ENCODE peak calls at places on chromosomes 6 and 20, in eight cellular contexts. E, V, J, T, S, Z, H and X are unnamed samples.

GRCh38 chr6:127404594-127405178 is 54.5 kb downstream of the KIAA0408 start:
- DNase-seq in S (no peak), T (no peak), Z (no peak), H (no peak), E (no peak), J (no peak), V (no peak), X (no peak)

GRCh38 chr6:99882151-99882702 is 111.8 kb downstream of the MCHR2 start:
- DNase-seq in V (no peak), S (no peak), E (no peak), T (no peak), H (no peak), Z (no peak), J (no peak), X (no peak)

GRCh38 chr6:22149501-22150490 is 147.0 kb downstream of the PRL start:
- DNase-seq in S (no peak), Z (no peak), T (no peak), H (no peak), J (no peak), E (no peak), V (no peak), X (no peak)

GRCh38 chr6:26475823-26476729 is 18.3 kb downstream of the BTN2A1 start:
- DNase-seq in J (no peak), E (no peak), V (no peak), S (no peak), T (no peak), Z (no peak), H (peak), X (no peak)

GRCh38 chr20:35698298-35699126 is 640 bp downstream of the NFS1 start:
- DNase-seq in V (no peak), S (peak), J (no peak), H (no peak), E (no peak), Z (no peak), T (no peak), X (no peak)

GRCh38 chr6:147179809-147180208 is 24.4 kb upstream of the STXBP5 start:
- DNase-seq in V (no peak), E (no peak), J (no peak), H (no peak), Z (no peak), T (no peak), S (no peak), X (no peak)

GRCh38 chr6:31170600-31170881 is at the start of gene POU5F1:
- DNase-seq in H (no peak), J (no peak), T (no peak), E (no peak), Z (no peak), S (no peak), V (no peak), X (no peak)

GRCh38 chr6:149859938-149860337 is 4.2 kb downstream of the LRP11 start:
- DNase-seq in E (no peak), J (no peak), H (no peak), T (no peak), V (no peak), Z (no peak), S (no peak), X (no peak)

GRCh38 chr20:51594206-51594998 is 51.9 kb upstream of the NFATC2 start:
- DNase-seq in E (no peak), S (no peak), Z (no peak), H (no peak), J (no peak), T (no peak), V (no peak), X (no peak)

GRCh38 chr6:75727206-75727605 is 21.8 kb upstream of the MYO6 start:
- DNase-seq in H (no peak), Z (no peak), E (no peak), T (no peak), J (no peak), V (no peak), S (no peak), X (no peak)

GRCh38 chr6:52840763-52841585 is at the start of gene GSTA5:
- DNase-seq in E (no peak), Z (no peak), J (no peak), H (no peak), T (no peak), S (no peak), V (peak), X (no peak)

GRCh38 chr6:130766239-130767144 is 60.7 kb upstream of the SMLR1 start:
- DNase-seq in E (no peak), J (no peak), H (no peak), S (no peak), V (no peak), T (no peak), Z (no peak), X (no peak)

GRCh38 chr6:137115653-137116052 is 57.8 kb downstream of the IL22RA2 start:
- DNase-seq in T (no peak), V (no peak), S (no peak), Z (no peak), J (no peak), E (no peak), H (peak), X (no peak)

GRCh38 chr20:63160641-63161175 is 55.2 kb downstream of the YTHDF1 start:
- DNase-seq in J (no peak), T (no peak), V (no peak), Z (no peak), S (no peak), E (no peak), H (no peak), X (no peak)

GRCh38 chr6:43699564-43700186 is 12.1 kb upstream of the MRPS18A start:
- DNase-seq in J (no peak), H (peak), T (no peak), Z (no peak), V (peak), S (peak), E (no peak), X (no peak)

GRCh38 chr20:33337119-33337518 is 54.1 kb downstream of the BPIFB1 start:
- DNase-seq in H (peak), S (no peak), Z (no peak), V (peak), E (no peak), J (no peak), T (no peak), X (no peak)

GRCh38 chr6:26594730-26595632 is 1.8 kb upstream of the ABT1 start:
- DNase-seq in V (peak), J (peak), H (peak), T (no peak), S (peak), Z (peak), E (peak), X (no peak)

GRCh38 chr6:41373919-41374617 is 38.7 kb downstream of the NCR2 start:
- DNase-seq in E (no peak), T (no peak), S (no peak), J (no peak), Z (no peak), V (no peak), H (no peak), X (no peak)

GRCh38 chr6:114389111-114389510 is 46.3 kb upstream of the HS3ST5 start:
- DNase-seq in V (no peak), E (no peak), Z (no peak), T (no peak), S (no peak), J (no peak), H (no peak), X (no peak)

GRCh38 chr20:219290-220115 is 7.6 kb upstream of the DEFB129 start:
- DNase-seq in S (peak), J (peak), T (no peak), E (no peak), V (peak), H (peak), Z (peak), X (peak)

GRCh38 chr6:24743265-24743943 is 24.4 kb upstream of the C6orf62 start:
- DNase-seq in J (peak), Z (peak), E (peak), S (peak), V (peak), T (no peak), H (peak), X (peak)

GRCh38 chr20:4978050-4978918 is 23.0 kb downstream of the SLC23A2 start:
- DNase-seq in T (no peak), V (no peak), Z (no peak), E (no peak), S (no peak), J (no peak), H (no peak), X (no peak)

GRCh38 chr6:110338820-110339470 is 19.2 kb downstream of the METTL24 start:
- DNase-seq in T (no peak), Z (no peak), S (no peak), V (no peak), J (no peak), E (no peak), H (peak), X (no peak)

GRCh38 chr6:54112171-54112650 is 968 bp downstream of the MLIP start:
- DNase-seq in J (no peak), S (no peak), V (no peak), E (no peak), Z (no peak), H (no peak), T (no peak), X (no peak)

GRCh38 chr20:35652641-35653429 is 11.9 kb downstream of the CPNE1 start:
- DNase-seq in S (no peak), V (no peak), T (no peak), E (no peak), J (no peak), Z (no peak), H (no peak), X (no peak)

GRCh38 chr6:89007209-89008001 is 44.0 kb upstream of the RNGTT start:
- DNase-seq in V (peak), J (no peak), E (no peak), T (no peak), Z (no peak), H (no peak), S (peak), X (no peak)

GRCh38 chr6:18501313-18502013 is 114.3 kb downstream of the RNF144B start:
- DNase-seq in V (peak), S (peak), Z (no peak), J (no peak), E (peak), T (peak), H (peak), X (no peak)

GRCh38 chr6:53979468-53980067 is 131.7 kb upstream of the MLIP start:
- DNase-seq in E (no peak), J (peak), S (peak), Z (peak), V (peak), T (no peak), H (peak), X (peak)

GRCh38 chr6:35310265-35310831 is 12.7 kb downstream of the DEF6 start:
- DNase-seq in J (no peak), H (no peak), S (no peak), Z (no peak), V (no peak), E (no peak), T (no peak), X (no peak)

GRCh38 chr6:134047673-134048072 is 4.8 kb downstream of the SLC2A12 start:
- DNase-seq in Z (no peak), E (no peak), V (no peak), T (peak), H (no peak), S (no peak), J (no peak), X (no peak)

GRCh38 chr6:158894192-158894591 is 75.0 kb upstream of the EZR start:
- DNase-seq in H (peak), J (peak), S (peak), E (peak), V (peak), T (no peak), Z (peak), X (no peak)

GRCh38 chr20:11469795-11470495 is 447.7 kb upstream of the BTBD3 start:
- DNase-seq in V (no peak), Z (no peak), S (no peak), T (no peak), H (peak), J (no peak), E (no peak), X (no peak)

GRCh38 chr6:163707385-163708355 is 293.2 kb downstream of the QKI start:
- DNase-seq in J (no peak), E (no peak), Z (no peak), T (no peak), S (no peak), V (no peak), H (peak), X (peak)

GRCh38 chr6:116568111-116568510 is 3.2 kb upstream of the RWDD1 start:
- DNase-seq in Z (no peak), S (no peak), E (no peak), T (no peak), H (peak), V (no peak), J (no peak), X (no peak)

GRCh38 chr6:55953384-55953783 is 78.0 kb upstream of the BMP5 start:
- DNase-seq in S (no peak), V (peak), J (peak), H (peak), Z (peak), T (no peak), E (peak), X (no peak)

GRCh38 chr6:136586295-136586694 is 36.1 kb upstream of the MAP7 start:
- DNase-seq in H (peak), J (peak), E (peak), V (peak), Z (no peak), T (no peak), S (no peak), X (no peak)

GRCh38 chr6:70879496-70879895 is 77.4 kb downstream of the B3GAT2 start:
- DNase-seq in E (no peak), J (no peak), Z (no peak), V (no peak), T (no peak), H (no peak), S (no peak), X (no peak)

GRCh38 chr6:169812257-169812644 is 60.8 kb downstream of the ERMARD start:
- DNase-seq in E (no peak), V (no peak), Z (no peak), J (no peak), T (no peak), H (no peak), S (no peak), X (no peak)

DNA sequence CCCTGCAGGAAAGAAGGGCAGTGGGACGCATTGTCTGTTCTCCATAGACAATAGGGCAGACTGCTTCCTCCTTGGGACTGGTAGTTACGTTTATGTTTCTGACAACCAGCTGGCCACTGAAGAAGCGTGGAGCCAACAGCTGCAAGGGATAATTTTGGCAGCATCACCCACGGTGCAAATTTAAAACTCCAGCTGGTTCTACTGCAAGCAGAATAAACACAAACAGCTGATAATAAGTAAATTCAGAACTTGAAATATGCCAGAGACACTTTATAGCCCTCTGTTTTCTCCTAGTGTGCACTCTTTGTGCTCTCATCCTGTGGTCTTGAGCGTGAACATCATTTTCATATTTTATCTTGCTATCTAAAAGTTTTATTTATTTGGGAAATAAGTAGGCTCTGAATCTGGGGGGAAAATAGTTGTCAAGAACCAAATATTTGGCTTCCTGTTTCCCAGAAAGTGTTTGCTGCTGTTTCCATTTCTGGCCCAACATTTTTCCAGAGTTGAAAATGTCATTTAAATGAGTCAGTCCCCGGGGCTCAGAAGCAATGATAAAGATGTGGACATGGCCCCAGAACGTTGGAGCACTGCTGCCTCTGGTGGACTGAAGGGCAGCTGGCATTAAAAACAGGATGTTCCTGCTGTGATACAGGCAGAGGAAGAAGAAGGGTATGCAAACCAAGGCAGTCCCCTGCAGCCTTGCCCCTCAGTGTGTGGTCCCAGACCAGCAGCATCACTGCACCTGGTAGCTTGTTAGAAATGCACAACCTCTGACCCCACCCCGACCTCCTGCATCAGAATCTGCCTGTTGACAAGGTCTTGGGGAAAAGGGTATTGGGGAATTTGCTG is 12.5 kb upstream of the THBD start:
- DNase-seq in T (peak), S (no peak), J (no peak), V (peak), H (peak), Z (no peak), E (peak), X (no peak)
- TF ChIP-seq CTCF in T (peak), S (no peak), J (peak), V (no peak), H (peak), Z (peak), E (peak), X (no peak)

DNA sequence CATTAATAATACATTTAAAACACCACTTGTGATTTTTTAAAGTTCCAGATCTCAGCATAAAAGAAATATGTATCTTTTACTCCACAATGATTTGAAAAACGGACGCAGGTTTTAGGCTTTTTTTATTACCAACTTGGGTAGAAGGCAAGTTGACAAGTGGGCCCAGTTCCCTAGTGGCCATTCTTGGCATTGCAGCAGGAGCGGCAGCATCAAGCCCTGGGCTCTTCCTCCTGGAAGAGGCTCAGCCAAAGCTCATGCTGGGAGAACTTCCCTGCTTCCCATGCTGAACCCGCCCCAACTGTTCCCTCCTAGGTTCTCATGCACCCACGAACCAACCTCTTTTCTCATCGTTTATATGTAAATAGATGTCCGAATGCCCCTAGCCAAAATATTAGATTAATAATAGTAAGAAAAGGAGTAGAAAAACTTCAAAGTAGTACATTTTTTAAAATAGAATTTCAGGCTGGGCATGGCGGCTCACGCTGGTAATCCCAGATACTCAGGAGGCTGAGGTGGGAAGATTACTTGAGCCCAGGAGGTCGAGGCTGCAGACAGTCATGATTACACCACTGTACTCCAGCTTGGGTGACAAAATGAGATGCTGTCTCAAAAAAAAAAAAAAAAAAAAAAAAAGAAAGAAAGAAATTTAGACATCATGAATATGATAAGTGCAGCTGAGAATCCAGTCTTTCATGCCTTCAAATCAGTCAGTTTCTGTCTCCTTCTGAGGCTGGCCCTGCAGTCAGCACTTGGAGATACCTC is 18.2 kb upstream of the MYB start:
- DNase-seq in V (peak), E (no peak), H (peak), J (no peak), Z (peak), T (no peak), S (peak), X (no peak)
- TF ChIP-seq CTCF in V (peak), E (peak), H (peak), J (peak), Z (peak), T (peak), S (peak), X (peak)

GRCh38 chr20:44181611-44182010 is 5.4 kb downstream of the JPH2 start:
- DNase-seq in J (no peak), S (no peak), H (no peak), V (no peak), E (no peak), Z (no peak), T (no peak), X (no peak)

GRCh38 chr20:44182135-44182765 is 4.7 kb downstream of the JPH2 start:
- DNase-seq in J (no peak), Z (no peak), V (no peak), T (no peak), H (no peak), E (no peak), S (no peak), X (no peak)

GRCh38 chr20:44183282-44183681 is 3.7 kb downstream of the JPH2 start:
- DNase-seq in Z (no peak), T (no peak), S (no peak), J (no peak), E (no peak), V (no peak), H (no peak), X (no peak)

GRCh38 chr20:44180814-44181213 is 6.2 kb downstream of the JPH2 start:
- DNase-seq in H (no peak), E (no peak), V (no peak), T (peak), J (no peak), S (no peak), Z (no peak), X (no peak)

DNA sequence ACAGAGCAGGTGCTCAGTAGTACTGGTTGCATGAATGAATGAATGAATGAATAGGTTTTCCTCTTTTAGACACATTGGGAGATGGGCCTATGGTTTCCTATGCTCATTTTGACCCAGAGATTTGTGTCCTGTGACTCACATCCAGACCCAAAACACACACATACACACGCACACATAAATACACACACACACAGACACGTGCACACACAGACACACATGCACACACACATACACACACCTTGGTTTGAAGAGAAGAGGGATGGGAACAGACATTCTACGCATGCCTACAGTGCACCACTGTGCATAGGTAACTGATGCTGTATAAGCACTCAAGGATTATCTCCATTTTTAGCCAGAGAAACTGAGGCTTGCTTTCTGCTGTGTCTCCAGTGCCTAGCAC is 4.1 kb downstream of the JPH2 start:
- DNase-seq in J (no peak), E (no peak), T (no peak), V (no peak), S (no peak), Z (no peak), H (no peak), X (no peak)
- TF ChIP-seq CTCF in J (no peak), E (no peak), T (no peak), V (no peak), S (no peak), Z (no peak), H (no peak), X (no peak)

GRCh38 chr20:61109221-61109805 is 142.7 kb upstream of the CDH4 start:
- DNase-seq in E (no peak), H (no peak), S (no peak), Z (no peak), J (no peak), T (no peak), V (no peak), X (no peak)

GRCh38 chr20:61100489-61100888 is 151.6 kb upstream of the CDH4 start:
- DNase-seq in T (no peak), S (no peak), V (peak), J (no peak), Z (no peak), E (no peak), H (no peak), X (no peak)

GRCh38 chr20:61099786-61100185 is 152.3 kb upstream of the CDH4 start:
- DNase-seq in T (no peak), S (no peak), J (no peak), E (no peak), H (no peak), V (no peak), Z (no peak), X (no peak)

GRCh38 chr20:61105395-61105794 is 146.7 kb upstream of the CDH4 start:
- DNase-seq in Z (no peak), V (no peak), H (no peak), T (no peak), E (no peak), S (no peak), J (no peak), X (no peak)
- TF ChIP-seq CTCF in Z (no peak), V (no peak), H (no peak), T (no peak), E (no peak), S (no peak), J (no peak), X (no peak)

DNA sequence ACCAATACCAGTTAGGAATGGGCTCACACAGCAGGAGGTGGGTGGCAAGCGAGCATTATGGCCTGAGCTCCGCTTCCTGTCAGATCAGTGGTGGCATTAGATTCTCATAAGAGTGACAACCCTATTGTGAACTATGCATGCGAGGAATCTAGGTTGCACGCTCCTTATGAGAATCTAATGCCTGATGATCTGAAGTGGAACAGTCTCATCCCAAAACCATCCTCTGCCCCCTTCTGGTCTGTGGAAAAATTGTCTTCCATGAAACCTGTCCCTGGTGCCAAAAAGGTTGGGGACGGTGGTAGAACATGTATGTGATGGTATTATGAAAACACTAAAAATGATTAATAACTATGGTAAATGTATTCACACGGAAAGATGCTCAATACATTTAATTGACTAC is 99.7 kb upstream of the HIVEP1 start:
- DNase-seq in S (no peak), V (peak), E (no peak), Z (no peak), J (no peak), H (peak), T (no peak), X (no peak)
- TF ChIP-seq CTCF in S (no peak), V (no peak), E (no peak), Z (peak), J (peak), H (peak), T (no peak), X (no peak)